ENCODE peak calls at places on chromosomes 6 and 20, in six cellular contexts. Y, Q, N, X, I and H are unnamed samples.

GRCh38 chr6:15522856-15523529 is 139.8 kb downstream of the DTNBP1 start:
- DNase-seq in Y (no peak), Q (no peak), N (no peak), X (no peak), I (no peak), H (no peak)

GRCh38 chr6:11675610-11676009 is 103.0 kb downstream of the ADTRP start:
- DNase-seq in Y (no peak), Q (no peak), N (no peak), X (no peak), I (no peak), H (no peak)

GRCh38 chr20:3326779-3327521 is 80.5 kb downstream of the DNAAF9 start:
- DNase-seq in Y (no peak), Q (no peak), N (no peak), X (no peak), I (no peak), H (no peak)

GRCh38 chr6:134097114-134097707 is 44.8 kb upstream of the SLC2A12 start:
- DNase-seq in Y (peak), Q (peak), N (no peak), X (peak), I (peak), H (peak)

GRCh38 chr20:19546648-19547047 is 211.4 kb upstream of the RIN2 start:
- DNase-seq in Y (no peak), Q (no peak), N (no peak), X (no peak), I (no peak), H (no peak)

GRCh38 chr20:856361-856775 is 22.9 kb downstream of the FAM110A start:
- DNase-seq in Y (peak), Q (peak), N (no peak), X (peak), I (no peak), H (no peak)

GRCh38 chr6:166556871-166557322 is 29.6 kb downstream of the RAMACL start:
- DNase-seq in Y (peak), Q (peak), N (peak), X (peak), I (peak), H (no peak)

GRCh38 chr20:57553376-57554018 is 7.4 kb upstream of the PCK1 start:
- DNase-seq in Y (no peak), Q (no peak), N (no peak), X (no peak), I (peak), H (no peak)

GRCh38 chr20:5020760-5021159 is 19.4 kb upstream of the SLC23A2 start:
- DNase-seq in Y (no peak), Q (no peak), N (no peak), X (no peak), I (no peak), H (no peak)

GRCh38 chr6:82032444-82032843 is 215.1 kb downstream of the IBTK start:
- DNase-seq in Y (no peak), Q (no peak), N (no peak), X (no peak), I (no peak), H (no peak)

GRCh38 chr6:36679043-36679821 is 718 bp downstream of the CDKN1A start:
- DNase-seq in Y (peak), Q (no peak), N (peak), X (no peak), I (peak), H (peak)

GRCh38 chr20:19785173-19785799 is 27.2 kb downstream of the RIN2 start:
- DNase-seq in Y (peak), Q (no peak), N (no peak), X (no peak), I (no peak), H (no peak)

GRCh38 chr6:73695619-73696421 is at the start of gene CD109:
- DNase-seq in Y (peak), Q (peak), N (peak), X (peak), I (no peak), H (peak)

GRCh38 chr6:84777888-84778287 is 13.5 kb upstream of the TBX18 start:
- DNase-seq in Y (peak), Q (peak), N (no peak), X (no peak), I (no peak), H (no peak)

GRCh38 chr6:42774201-42774600 is 7.7 kb upstream of the BICRAL start:
- DNase-seq in Y (no peak), Q (no peak), N (no peak), X (no peak), I (no peak), H (no peak)

GRCh38 chr6:113461153-113461897 is 395.8 kb upstream of the MARCKS start:
- DNase-seq in Y (peak), Q (no peak), N (no peak), X (no peak), I (no peak), H (no peak)
- TF ChIP-seq CTCF in Y (peak), Q (peak), N (no peak), X (no peak), I (no peak), H (peak)

GRCh38 chr6:109610555-109610954 is 80.4 kb downstream of the AK9 start:
- DNase-seq in Y (peak), Q (no peak), N (no peak), X (no peak), I (no peak), H (no peak)
- H3K4me3 ChIP-seq in Y (no peak), Q (no peak), N (no peak), X (no peak), I (no peak), H (no peak)

GRCh38 chr6:116078522-116078921 is 17.8 kb upstream of the FRK start:
- DNase-seq in Y (no peak), Q (no peak), N (no peak), X (no peak), I (no peak), H (no peak)
- TF ChIP-seq CTCF in Y (no peak), Q (no peak), N (no peak), X (no peak), I (no peak), H (no peak)

GRCh38 chr6:33251390-33252012 is 20.2 kb downstream of the VPS52 start:
- DNase-seq in Y (peak), Q (no peak), N (no peak), X (no peak), I (no peak), H (no peak)

GRCh38 chr6:33248932-33249731 is 22.5 kb downstream of the VPS52 start:
- DNase-seq in Y (peak), Q (peak), N (peak), X (peak), I (peak), H (peak)

GRCh38 chr6:33249732-33250625 is 21.7 kb downstream of the VPS52 start:
- DNase-seq in Y (peak), Q (peak), N (no peak), X (no peak), I (peak), H (no peak)

GRCh38 chr6:33252758-33253157 is 18.9 kb downstream of the VPS52 start:
- DNase-seq in Y (peak), Q (peak), N (no peak), X (no peak), I (no peak), H (no peak)

DNA sequence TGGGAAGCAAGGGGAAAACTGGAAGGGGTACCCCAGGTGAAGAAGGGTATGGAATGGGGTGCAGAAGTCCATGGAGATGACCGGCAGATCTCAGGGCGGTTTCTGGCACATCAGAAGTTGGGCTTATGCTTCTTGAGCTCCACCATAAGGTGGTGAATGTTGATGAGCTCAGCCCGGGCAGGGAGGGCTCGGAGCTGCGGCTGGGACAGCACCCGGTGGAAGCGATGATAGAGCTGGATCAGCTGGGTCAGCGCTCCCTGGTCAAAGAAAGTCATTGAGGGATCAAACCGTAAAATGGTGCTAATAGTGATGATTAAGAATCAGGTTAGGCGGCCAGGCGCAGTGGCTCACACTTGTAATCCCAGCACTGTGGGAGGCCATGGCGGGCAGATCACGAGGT is 20.9 kb downstream of the VPS52 start:
- DNase-seq in Y (no peak), Q (no peak), N (no peak), X (no peak), I (no peak), H (no peak)
- H3K4me3 ChIP-seq in Y (no peak), Q (peak), N (no peak), X (peak), I (no peak), H (no peak)

GRCh38 chr20:2303693-2304092 is 7.9 kb downstream of the TGM3 start:
- DNase-seq in Y (no peak), Q (no peak), N (no peak), X (no peak), I (peak), H (no peak)

GRCh38 chr20:2301164-2301622 is 5.4 kb downstream of the TGM3 start:
- DNase-seq in Y (peak), Q (peak), N (peak), X (no peak), I (peak), H (peak)

GRCh38 chr20:2300420-2300819 is 4.6 kb downstream of the TGM3 start:
- DNase-seq in Y (no peak), Q (no peak), N (no peak), X (no peak), I (peak), H (no peak)

GRCh38 chr20:2304180-2304579 is 8.4 kb downstream of the TGM3 start:
- DNase-seq in Y (no peak), Q (no peak), N (no peak), X (no peak), I (no peak), H (no peak)

DNA sequence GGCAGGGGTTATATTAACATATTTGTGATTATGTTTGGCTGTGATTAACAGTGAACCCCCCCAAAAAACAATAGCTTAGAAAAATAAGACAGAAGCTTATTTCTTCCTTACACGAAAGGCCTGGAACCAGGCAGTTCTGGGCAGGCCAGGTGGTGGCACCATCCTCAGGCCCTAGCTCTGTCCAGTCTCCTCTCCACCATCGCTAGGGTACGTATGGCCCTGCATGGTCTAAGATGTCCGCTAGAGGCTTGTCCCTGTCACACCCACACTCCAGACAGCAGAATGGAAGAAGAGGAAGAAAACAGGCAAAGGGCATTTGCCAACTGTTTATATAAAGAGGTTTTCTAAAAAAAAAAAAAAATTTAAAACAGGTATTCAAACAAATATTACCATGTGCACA is 6.6 kb downstream of the TGM3 start:
- DNase-seq in Y (no peak), Q (no peak), N (no peak), X (no peak), I (peak), H (no peak)
- TF ChIP-seq CTCF in Y (no peak), Q (no peak), N (no peak), X (no peak), I (no peak), H (no peak)

GRCh38 chr6:97813881-97814280 is 530.9 kb upstream of the MMS22L start:
- DNase-seq in Y (no peak), Q (no peak), N (peak), X (no peak), I (no peak), H (no peak)
- H3K4me3 ChIP-seq in Y (no peak), Q (no peak), N (no peak), X (no peak), I (no peak), H (no peak)

GRCh38 chr20:44888226-44889103 is 3.0 kb downstream of the YWHAB start:
- DNase-seq in Y (peak), Q (no peak), N (no peak), X (no peak), I (no peak), H (no peak)
- TF ChIP-seq CTCF in Y (peak), Q (peak), N (no peak), X (no peak), I (peak), H (peak)

GRCh38 chr6:3209114-3210023 is 18.1 kb downstream of the TUBB2B start:
- DNase-seq in Y (peak), Q (peak), N (no peak), X (peak), I (no peak), H (peak)
- H3K4me3 ChIP-seq in Y (peak), Q (peak), N (no peak), X (peak), I (no peak), H (peak)

GRCh38 chr6:169487579-169488205 is 214.1 kb downstream of the WDR27 start:
- DNase-seq in Y (peak), Q (no peak), N (no peak), X (no peak), I (no peak), H (no peak)
- TF ChIP-seq CTCF in Y (peak), Q (peak), N (no peak), X (peak), I (peak), H (no peak)